ENCODE peak calls at places on chromosomes 6 and 20, in four cellular contexts. T, J, X and N are unnamed samples.
A peak's percentile ranks its signal among the peaks of the same experiment; 100 is the strongest.

GRCh38 chr20:4813839-4814695 is 92.4 kb downstream of the PRND start:
- DNase-seq in T (no peak), J (peak; percentile 10), X (no peak), N (peak; percentile 43)

GRCh38 chr20:35339007-35339406 is 46.8 kb upstream of the FAM83C start:
- DNase-seq in T (no peak), J (no peak), X (no peak), N (no peak)

GRCh38 chr20:1718604-1719384 is 61.2 kb upstream of the SIRPG start:
- DNase-seq in T (peak; percentile 19), J (no peak), X (no peak), N (no peak)

GRCh38 chr6:7914311-7914710 is 3.7 kb upstream of the TXNDC5 start:
- DNase-seq in T (no peak), J (no peak), X (no peak), N (no peak)

GRCh38 chr6:169976301-169977081 is 225.1 kb downstream of the ERMARD start:
- DNase-seq in T (no peak), J (no peak), X (no peak), N (no peak)

GRCh38 chr6:152983637-152984386 is 971 bp upstream of the FBXO5 start:
- DNase-seq in T (peak; percentile 95), J (peak; percentile 95), X (peak; percentile 93), N (peak; percentile 95)

GRCh38 chr6:16747232-16748027 is 13.8 kb downstream of the ATXN1 start:
- DNase-seq in T (no peak), J (no peak), X (no peak), N (no peak)

GRCh38 chr6:137798846-137799245 is 68.2 kb upstream of the TNFAIP3 start:
- DNase-seq in T (no peak), J (no peak), X (no peak), N (no peak)

GRCh38 chr6:43495409-43495941 is 14.7 kb downstream of the LRRC73 start:
- DNase-seq in T (no peak), J (no peak), X (no peak), N (peak; percentile 36)
- H3K27ac ChIP-seq in T (no peak overlapping the region), J (no peak overlapping the region), X (no peak overlapping the region), N (no peak overlapping the region)

DNA sequence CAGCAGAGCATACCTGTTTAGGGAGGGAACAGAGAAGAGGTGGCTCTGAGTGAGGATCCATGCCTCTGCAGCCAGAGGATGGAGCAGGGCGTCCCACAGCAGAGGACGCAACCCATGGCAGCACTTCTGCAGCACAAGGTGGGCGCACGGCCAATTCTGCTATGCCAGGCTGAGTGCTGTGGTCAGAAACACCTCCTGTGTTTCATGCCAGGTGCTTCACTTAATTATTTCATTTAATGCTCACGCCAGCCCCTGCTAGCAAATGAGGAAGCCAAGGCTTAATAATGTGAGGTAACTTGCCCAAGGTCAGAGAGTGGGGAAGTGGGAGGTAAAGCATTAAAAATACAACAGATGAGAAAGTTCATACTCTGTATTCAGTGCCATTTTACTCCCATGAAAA is 68.5 kb upstream of the PTGIS start:
- DNase-seq in T (no peak), J (peak; percentile 64), X (peak; percentile 35), N (no peak)
- H3K27ac ChIP-seq in T (peak overlapping the region; percentile 74), J (peak overlapping the region; percentile 56), X (peak overlapping the region; percentile 49), N (no peak overlapping the region)

DNA sequence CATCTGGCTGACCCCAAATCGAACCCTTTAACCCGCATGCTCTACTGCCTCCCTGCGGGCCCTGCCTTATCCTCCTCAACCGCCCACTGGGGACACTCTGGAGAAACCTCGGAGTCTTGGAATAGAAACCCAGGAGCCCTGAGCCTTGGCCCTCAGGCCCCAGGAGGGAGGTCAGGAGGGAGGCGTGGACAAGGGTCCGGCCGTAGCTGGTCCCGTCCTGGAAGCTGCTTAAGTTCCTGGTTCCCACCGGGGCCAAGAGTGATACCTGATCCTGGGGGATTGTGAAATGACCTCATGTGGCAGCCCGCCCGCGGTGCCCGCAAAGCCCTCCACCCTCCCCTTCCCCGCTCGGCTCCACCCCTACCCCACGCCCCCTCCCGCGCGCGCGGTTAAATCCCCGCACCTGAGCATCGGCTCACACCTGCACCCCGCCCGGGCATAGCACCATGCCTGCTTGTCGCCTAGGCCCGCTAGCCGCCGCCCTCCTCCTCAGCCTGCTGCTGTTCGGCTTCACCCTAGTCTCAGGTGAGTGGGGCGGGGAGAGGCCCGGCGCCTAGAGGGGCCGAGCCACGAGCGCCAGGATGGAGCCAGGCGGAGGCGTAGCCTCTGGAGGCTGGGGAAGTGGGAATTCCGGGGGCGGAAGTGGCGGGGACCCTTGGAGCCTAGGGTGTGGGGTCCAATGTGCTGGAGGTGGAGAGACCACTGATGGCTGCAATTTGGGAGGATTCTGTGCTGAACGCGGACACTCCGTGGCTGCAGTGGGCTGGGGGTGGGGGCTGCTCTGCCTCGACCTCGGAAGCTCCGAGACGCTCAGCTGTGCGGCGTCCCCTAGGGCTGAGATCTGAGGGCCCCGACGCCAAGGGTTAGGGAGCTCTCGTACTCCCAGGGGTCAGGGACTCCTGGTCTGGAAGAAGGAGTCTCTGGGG is at the start of gene WFDC2:
- DNase-seq in T (no peak), J (peak; percentile 71), X (peak; percentile 42), N (peak; percentile 38)
- H3K27ac ChIP-seq in T (peak within 1 kb of the TSS; percentile 17), J (peak within 1 kb of the TSS; percentile 45), X (peak within 1 kb of the TSS; percentile 75), N (peak within 1 kb of the TSS; percentile 78)

GRCh38 chr6:2110504-2110903 is 134.9 kb downstream of the GMDS start:
- DNase-seq in T (no peak), J (no peak), X (no peak), N (no peak)
- H3K27ac ChIP-seq in T (no peak overlapping the region), J (no peak overlapping the region), X (peak overlapping the region; percentile 16), N (no peak overlapping the region)

GRCh38 chr20:46463852-46464251 is 49.5 kb downstream of the ZNF334 start:
- DNase-seq in T (no peak), J (no peak), X (no peak), N (no peak)

GRCh38 chr20:46455729-46456128 is 49.3 kb upstream of the ELMO2 start:
- DNase-seq in T (no peak), J (no peak), X (no peak), N (no peak)

GRCh38 chr20:46456255-46457028 is 50.0 kb upstream of the ELMO2 start:
- DNase-seq in T (no peak), J (no peak), X (no peak), N (no peak)

GRCh38 chr20:46461808-46462207 is 51.6 kb downstream of the ZNF334 start:
- DNase-seq in T (no peak), J (no peak), X (no peak), N (no peak)

DNA sequence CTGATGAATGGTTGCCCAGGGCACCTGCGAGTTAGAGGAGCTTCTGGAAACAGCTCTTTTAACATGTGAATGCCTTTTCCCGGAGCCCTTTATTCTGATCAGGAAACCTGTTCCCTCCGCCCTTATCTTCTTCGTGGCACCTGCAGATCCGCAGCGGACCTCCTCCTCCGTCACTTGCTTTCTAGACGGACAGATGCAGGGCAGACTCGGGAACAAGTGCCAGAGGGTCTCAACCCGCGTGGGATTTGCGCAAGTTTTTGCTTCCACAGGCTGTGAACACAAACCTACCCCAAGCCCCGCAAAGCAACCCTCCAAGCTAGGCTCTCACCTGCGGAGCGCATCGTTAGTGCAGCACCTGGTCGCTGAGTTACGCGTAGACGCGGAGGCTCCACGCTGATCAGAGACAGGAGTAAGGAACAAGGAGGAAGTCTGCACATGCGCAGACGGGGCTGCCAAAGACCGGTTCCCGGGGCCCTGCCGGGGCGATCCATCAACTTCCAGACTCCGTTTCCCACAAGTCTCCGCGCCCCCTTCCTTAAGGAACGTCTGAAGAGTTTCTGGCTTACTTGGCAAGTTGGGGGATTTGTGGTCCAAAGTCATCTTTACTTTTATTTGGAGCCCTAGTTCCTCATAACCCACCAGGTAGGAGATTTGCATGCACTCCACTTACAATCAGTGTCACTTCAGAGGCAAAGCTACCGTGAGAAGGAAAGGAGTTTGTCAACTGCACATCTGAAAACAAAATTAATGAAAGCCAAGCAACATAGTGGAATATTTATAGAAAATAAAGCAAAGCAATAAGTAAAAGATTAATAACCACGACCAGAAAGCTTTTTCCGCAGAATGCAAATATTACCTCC is 52.7 kb upstream of the ELMO2 start:
- DNase-seq in T (no peak), J (peak; percentile 85), X (peak; percentile 68), N (peak; percentile 70)
- H3K27ac ChIP-seq in T (no peak overlapping the region), J (no peak overlapping the region), X (no peak overlapping the region), N (no peak overlapping the region)

DNA sequence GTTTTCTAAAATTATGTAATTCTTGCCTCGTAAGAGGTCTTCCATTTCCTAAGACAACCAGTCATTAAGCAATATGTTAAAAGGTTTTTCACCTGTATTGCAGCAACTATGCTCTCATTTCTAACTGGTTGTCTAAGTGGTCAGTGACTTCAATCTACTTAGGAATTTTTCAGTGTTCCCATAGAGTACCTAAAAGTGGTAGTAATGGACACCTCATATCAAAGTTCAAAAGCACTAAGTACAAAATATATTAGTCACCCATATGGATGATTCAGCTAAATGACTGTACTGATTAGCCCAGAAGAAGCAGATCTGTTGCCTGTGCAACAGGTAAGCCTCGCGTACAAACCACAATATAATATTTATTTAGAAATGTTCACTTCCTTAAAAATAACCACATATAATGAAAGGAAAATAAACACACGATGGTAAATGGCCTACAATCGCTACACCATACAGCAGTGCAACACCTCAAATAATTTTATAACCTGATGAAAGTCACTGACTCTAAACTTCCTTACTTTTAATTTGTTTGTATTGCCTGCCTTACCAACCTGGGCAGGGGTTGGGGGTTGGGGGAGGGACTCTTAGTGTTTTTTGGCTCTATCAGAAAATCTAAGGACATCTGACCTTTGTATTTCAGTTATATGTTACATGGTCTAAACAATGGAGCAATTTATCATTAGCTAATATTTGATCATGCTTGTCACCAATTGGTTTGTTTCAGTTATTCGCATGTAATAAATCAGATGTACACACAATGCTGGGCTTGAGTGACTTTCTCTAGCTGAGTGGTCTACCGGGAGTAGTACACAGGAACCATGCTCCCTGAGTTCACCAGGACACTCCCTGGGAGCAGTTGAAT is 105.9 kb downstream of the HIVEP2 start:
- DNase-seq in T (no peak), J (no peak), X (no peak), N (no peak)
- H3K27ac ChIP-seq in T (no peak overlapping the region), J (peak overlapping the region; percentile 48), X (no peak overlapping the region), N (no peak overlapping the region)

GRCh38 chr20:51438136-51438535 is 104.4 kb downstream of the NFATC2 start:
- DNase-seq in T (no peak), J (no peak), X (no peak), N (no peak)

GRCh38 chr20:51437182-51437923 is 105.2 kb downstream of the NFATC2 start:
- DNase-seq in T (no peak), J (no peak), X (no peak), N (no peak)

GRCh38 chr20:51439160-51439689 is 103.3 kb downstream of the NFATC2 start:
- DNase-seq in T (no peak), J (no peak), X (no peak), N (no peak)

GRCh38 chr20:51442602-51443001 is 99.9 kb downstream of the NFATC2 start:
- DNase-seq in T (no peak), J (no peak), X (no peak), N (no peak)

DNA sequence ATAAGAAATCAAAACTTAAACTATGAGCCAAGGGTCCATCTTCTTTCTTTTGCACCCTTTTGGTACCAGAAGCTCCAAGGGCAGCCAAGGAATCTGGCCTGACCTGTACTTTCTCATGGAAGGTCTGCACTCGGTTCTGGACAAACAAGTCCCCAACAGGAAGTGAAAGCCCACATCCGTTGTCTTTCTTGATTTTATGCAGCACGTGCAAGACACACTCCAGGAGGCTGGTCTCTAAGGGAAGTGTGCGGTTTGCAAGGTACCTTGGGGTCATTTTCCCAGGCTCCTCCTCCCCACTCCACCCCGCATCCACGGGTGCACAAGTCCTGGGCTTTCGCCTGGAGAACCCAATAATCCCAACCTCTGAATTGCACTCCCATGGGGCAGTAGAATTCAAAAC is 101.9 kb downstream of the NFATC2 start:
- DNase-seq in T (no peak), J (no peak), X (no peak), N (no peak)
- H3K27ac ChIP-seq in T (no peak overlapping the region), J (no peak overlapping the region), X (no peak overlapping the region), N (no peak overlapping the region)